ENCODE peak calls at places on chromosomes 5 and 9, in four cellular contexts. One of them, this sample, is unnamed.

GRCh38 chr9:132031467-132031866 is 48.2 kb downstream of the MED27 start:
- DNase-seq in brain microvascular endothelial cell: no peak
- DNase-seq in SK-N-MC: no peak
- DNase-seq in Peyer's patch: no peak
- DNase-seq in this sample: no peak

GRCh38 chr9:32378496-32378895 is 5.9 kb upstream of the ACO1 start:
- DNase-seq in SK-N-MC: peak; percentile 68
- DNase-seq in Peyer's patch: no peak
- DNase-seq in brain microvascular endothelial cell: peak; percentile 59
- DNase-seq in this sample: peak; percentile 36

GRCh38 chr9:115353681-115354080 is 235.7 kb upstream of the TNC start:
- DNase-seq in brain microvascular endothelial cell: no peak
- DNase-seq in Peyer's patch: no peak
- DNase-seq in SK-N-MC: no peak
- DNase-seq in this sample: no peak

GRCh38 chr5:89421035-89421434 is 538.1 kb upstream of the MEF2C start:
- DNase-seq in Peyer's patch: no peak
- DNase-seq in SK-N-MC: peak; percentile 24
- DNase-seq in brain microvascular endothelial cell: no peak
- DNase-seq in this sample: no peak

GRCh38 chr5:76544268-76544926 is 78.8 kb downstream of the F2RL2 start:
- DNase-seq in SK-N-MC: no peak
- DNase-seq in brain microvascular endothelial cell: peak; percentile 39
- DNase-seq in Peyer's patch: peak; percentile 68
- DNase-seq in this sample: peak; percentile 42

GRCh38 chr9:1759009-1759408 is 256.1 kb upstream of the SMARCA2 start:
- DNase-seq in SK-N-MC: no peak
- DNase-seq in Peyer's patch: no peak
- DNase-seq in brain microvascular endothelial cell: no peak
- DNase-seq in this sample: no peak

GRCh38 chr9:70979971-70980370 is 141.4 kb downstream of the TRPM3 start:
- DNase-seq in Peyer's patch: no peak
- DNase-seq in brain microvascular endothelial cell: no peak
- DNase-seq in SK-N-MC: no peak
- DNase-seq in this sample: no peak

GRCh38 chr5:142894749-142895148 is 124.6 kb downstream of the ARHGAP26 start:
- DNase-seq in SK-N-MC: no peak
- DNase-seq in Peyer's patch: no peak
- DNase-seq in brain microvascular endothelial cell: peak; percentile 40
- DNase-seq in this sample: no peak

GRCh38 chr5:24786108-24786507 is 141.3 kb upstream of the CDH10 start:
- DNase-seq in brain microvascular endothelial cell: no peak
- DNase-seq in SK-N-MC: no peak
- DNase-seq in Peyer's patch: no peak
- DNase-seq in this sample: no peak

GRCh38 chr5:95884021-95884333 is 61.5 kb upstream of the GLRX start:
- DNase-seq in SK-N-MC: no peak
- DNase-seq in brain microvascular endothelial cell: peak; percentile 40
- DNase-seq in Peyer's patch: no peak
- DNase-seq in this sample: no peak

GRCh38 chr9:84339951-84340350 is 607 bp downstream of the SLC28A3 start:
- DNase-seq in SK-N-MC: no peak
- DNase-seq in Peyer's patch: no peak
- DNase-seq in brain microvascular endothelial cell: no peak
- DNase-seq in this sample: no peak

GRCh38 chr5:33166522-33166921 is 274.2 kb upstream of the TARS1 start:
- DNase-seq in SK-N-MC: no peak
- DNase-seq in brain microvascular endothelial cell: no peak
- DNase-seq in Peyer's patch: no peak
- DNase-seq in this sample: no peak

GRCh38 chr5:179161901-179162300 is 101.7 kb downstream of the ZNF354C start:
- DNase-seq in brain microvascular endothelial cell: no peak
- DNase-seq in SK-N-MC: no peak
- DNase-seq in Peyer's patch: no peak
- DNase-seq in this sample: no peak

GRCh38 chr5:36177715-36178556 is 26.0 kb downstream of the SKP2 start:
- DNase-seq in brain microvascular endothelial cell: peak; percentile 24
- DNase-seq in SK-N-MC: no peak
- DNase-seq in Peyer's patch: no peak
- DNase-seq in this sample: no peak

GRCh38 chr5:172293054-172293744 is 9.6 kb upstream of the UBTD2 start:
- DNase-seq in Peyer's patch: peak; percentile 59
- DNase-seq in brain microvascular endothelial cell: peak; percentile 64
- DNase-seq in SK-N-MC: peak; percentile 52
- DNase-seq in this sample: peak; percentile 51

GRCh38 chr5:150457562-150458240 is 8.2 kb upstream of the RPS14 start:
- DNase-seq in brain microvascular endothelial cell: no peak
- DNase-seq in SK-N-MC: no peak
- DNase-seq in Peyer's patch: no peak
- DNase-seq in this sample: no peak

GRCh38 chr5:150457112-150457511 is 7.6 kb upstream of the RPS14 start:
- DNase-seq in brain microvascular endothelial cell: no peak
- DNase-seq in Peyer's patch: no peak
- DNase-seq in SK-N-MC: no peak
- DNase-seq in this sample: no peak

GRCh38 chr5:150460781-150461180 is 11.2 kb upstream of the RPS14 start:
- DNase-seq in brain microvascular endothelial cell: no peak
- DNase-seq in SK-N-MC: no peak
- DNase-seq in Peyer's patch: no peak
- DNase-seq in this sample: no peak

GRCh38 chr5:150461231-150461630 is 11.7 kb upstream of the RPS14 start:
- DNase-seq in brain microvascular endothelial cell: no peak
- DNase-seq in Peyer's patch: no peak
- DNase-seq in SK-N-MC: no peak
- DNase-seq in this sample: no peak

GRCh38 chr5:150458819-150459557 is 9.4 kb upstream of the RPS14 start:
- DNase-seq in SK-N-MC: no peak
- DNase-seq in Peyer's patch: peak; percentile 89
- DNase-seq in brain microvascular endothelial cell: peak; percentile 53
- DNase-seq in this sample: peak; percentile 86
- H3K4me3 ChIP-seq in SK-N-MC: peak overlapping the region; percentile 41
- H3K4me3 ChIP-seq in Peyer's patch: no peak overlapping the region
- H3K4me3 ChIP-seq in brain microvascular endothelial cell: peak overlapping the region; percentile 40
- H3K4me3 ChIP-seq in this sample: no peak overlapping the region

DNA sequence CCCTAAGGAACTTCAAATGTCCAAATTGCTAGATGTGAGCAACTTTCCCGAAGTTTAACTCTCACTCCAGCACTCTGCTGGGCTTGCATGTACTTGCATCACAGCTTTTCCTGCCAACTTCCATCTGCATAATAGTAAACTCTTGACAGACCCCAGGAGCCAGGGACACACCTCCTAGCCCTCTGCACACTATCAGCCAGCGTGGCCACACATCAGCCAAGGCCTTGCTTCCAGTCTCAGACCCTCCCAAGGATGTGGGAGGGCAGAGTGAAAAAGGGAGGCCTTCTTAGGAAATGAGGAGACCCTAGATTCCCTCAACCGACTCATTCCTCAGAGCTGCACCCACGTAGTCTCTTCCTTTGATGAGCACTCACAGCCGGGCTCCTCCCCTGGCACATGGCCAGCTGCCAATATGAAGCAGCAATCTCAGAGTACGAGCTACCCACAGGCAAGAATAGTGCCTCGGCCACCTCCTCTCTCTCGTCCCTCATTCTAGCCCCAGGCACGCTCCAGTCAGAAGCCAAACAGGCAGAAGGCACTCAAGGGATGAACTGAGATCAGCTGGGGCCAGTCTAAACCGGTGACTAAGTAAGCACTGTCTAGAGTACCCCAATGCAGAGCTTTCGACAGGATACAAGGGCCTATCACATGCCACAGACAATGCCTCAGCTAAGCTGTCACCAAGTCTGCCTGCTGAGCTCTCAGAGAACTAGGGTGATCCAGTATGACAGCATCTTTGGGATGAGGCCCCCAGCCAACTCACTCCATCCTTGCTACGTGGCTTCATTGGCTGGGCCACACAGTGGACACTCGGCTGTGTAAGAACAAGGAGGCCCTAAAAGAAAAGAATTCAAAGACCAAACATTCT is 2.3 kb downstream of the P4HA2 start:
- DNase-seq in brain microvascular endothelial cell: peak; percentile 83
- DNase-seq in SK-N-MC: peak; percentile 18
- DNase-seq in Peyer's patch: peak; percentile 84
- DNase-seq in this sample: no peak
- H3K4me3 ChIP-seq in brain microvascular endothelial cell: peak overlapping the region; percentile 27
- H3K4me3 ChIP-seq in SK-N-MC: peak overlapping the region; percentile 23
- H3K4me3 ChIP-seq in Peyer's patch: no peak overlapping the region
- H3K4me3 ChIP-seq in this sample: no peak overlapping the region

DNA sequence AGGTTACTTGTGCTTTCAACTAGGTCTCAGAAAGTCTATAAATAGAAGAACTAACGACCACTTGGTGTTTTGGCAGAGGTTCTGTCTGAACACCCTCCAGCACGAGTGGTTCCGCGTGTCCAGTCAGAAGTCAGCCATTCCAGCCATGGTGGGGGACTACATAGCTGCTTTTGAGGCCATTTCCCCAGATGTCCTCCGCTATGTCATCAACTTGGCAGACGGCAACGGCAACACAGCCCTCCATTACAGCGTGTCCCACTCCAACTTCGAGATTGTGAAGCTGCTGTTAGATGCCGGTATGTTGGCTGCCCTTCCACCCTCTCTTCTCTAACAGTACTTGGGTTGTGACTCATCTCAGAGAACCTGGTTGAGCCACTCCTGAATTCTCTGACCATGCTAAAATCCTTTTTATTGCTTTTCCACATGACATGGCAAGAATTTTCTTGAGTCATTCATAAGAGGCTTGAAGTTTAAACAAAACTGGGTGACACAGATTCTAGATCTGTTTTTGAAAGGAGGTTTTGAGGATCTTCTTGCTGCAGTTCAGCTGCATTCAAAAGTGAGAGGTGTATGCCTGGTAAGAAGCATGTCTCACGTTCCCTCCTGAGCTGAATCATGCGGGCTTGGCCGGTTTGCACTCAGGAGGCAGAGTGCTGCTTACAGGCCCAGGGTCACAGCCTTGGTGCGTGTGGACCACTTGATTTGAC is 103.1 kb upstream of the DMRT1 start:
- DNase-seq in Peyer's patch: no peak
- DNase-seq in brain microvascular endothelial cell: peak; percentile 80
- DNase-seq in SK-N-MC: no peak
- DNase-seq in this sample: no peak
- H3K4me3 ChIP-seq in Peyer's patch: no peak overlapping the region
- H3K4me3 ChIP-seq in brain microvascular endothelial cell: no peak overlapping the region
- H3K4me3 ChIP-seq in SK-N-MC: no peak overlapping the region
- H3K4me3 ChIP-seq in this sample: no peak overlapping the region

GRCh38 chr5:117054141-117054540 is 479.5 kb upstream of the SEMA6A start:
- DNase-seq in SK-N-MC: no peak
- DNase-seq in Peyer's patch: no peak
- DNase-seq in brain microvascular endothelial cell: no peak
- DNase-seq in this sample: no peak
- H3K4me3 ChIP-seq in SK-N-MC: no peak overlapping the region
- H3K4me3 ChIP-seq in Peyer's patch: no peak overlapping the region
- H3K4me3 ChIP-seq in brain microvascular endothelial cell: no peak overlapping the region
- H3K4me3 ChIP-seq in this sample: no peak overlapping the region

GRCh38 chr5:8060235-8061139 is 191.5 kb downstream of the MTRR start:
- DNase-seq in brain microvascular endothelial cell: no peak
- DNase-seq in Peyer's patch: no peak
- DNase-seq in SK-N-MC: no peak
- DNase-seq in this sample: no peak
- H3K4me3 ChIP-seq in brain microvascular endothelial cell: no peak overlapping the region
- H3K4me3 ChIP-seq in Peyer's patch: no peak overlapping the region
- H3K4me3 ChIP-seq in SK-N-MC: no peak overlapping the region
- H3K4me3 ChIP-seq in this sample: no peak overlapping the region